ENCODE peak calls at places on chromosomes 7 and 10, in six cellular contexts. K is K562, L is neural progenitor cell, Y is HCT116, N is H9, D is GM12878. T is an unnamed sample.

GRCh38 chr7:86444245-86444644 is 199.5 kb upstream of the GRM3 start:
- DNase-seq in Y (no peak), D (no peak), N (no peak), L (no peak), K (no peak), T (no peak)

GRCh38 chr7:110766874-110767273 is 324.1 kb upstream of the LRRN3 start:
- DNase-seq in D (no peak), Y (no peak), L (no peak), K (no peak), N (no peak), T (no peak)

GRCh38 chr7:120189623-120190022 is 83.4 kb upstream of the KCND2 start:
- DNase-seq in K (no peak), L (no peak), Y (no peak), N (no peak), D (no peak), T (no peak)

GRCh38 chr10:72016608-72017310 is 52.6 kb downstream of the CHST3 start:
- DNase-seq in L (no peak), N (no peak), K (no peak), D (no peak), Y (no peak), T (no peak)

GRCh38 chr7:50497068-50497642 is 47.0 kb upstream of the FIGNL1 start:
- DNase-seq in D (no peak), N (no peak), L (no peak), Y (no peak), K (peak; percentile 89), T (no peak)

GRCh38 chr7:51344406-51344805 is 27.8 kb upstream of the COBL start:
- DNase-seq in N (no peak), L (no peak), K (no peak), D (no peak), Y (no peak), T (peak; percentile 42)

GRCh38 chr7:44466300-44467216 is 23.9 kb downstream of the NUDCD3 start:
- DNase-seq in D (no peak), L (no peak), N (no peak), Y (no peak), K (no peak), T (no peak)

GRCh38 chr7:5523052-5523711 is 99.5 kb upstream of the TNRC18 start:
- DNase-seq in Y (no peak), L (peak; percentile 27), D (no peak), K (no peak), N (peak; percentile 76), T (no peak)

GRCh38 chr7:71131753-71132520 is at the start of gene GALNT17:
- DNase-seq in D (no peak), L (peak; percentile 63), Y (no peak), N (no peak), K (no peak), T (no peak)

DNA sequence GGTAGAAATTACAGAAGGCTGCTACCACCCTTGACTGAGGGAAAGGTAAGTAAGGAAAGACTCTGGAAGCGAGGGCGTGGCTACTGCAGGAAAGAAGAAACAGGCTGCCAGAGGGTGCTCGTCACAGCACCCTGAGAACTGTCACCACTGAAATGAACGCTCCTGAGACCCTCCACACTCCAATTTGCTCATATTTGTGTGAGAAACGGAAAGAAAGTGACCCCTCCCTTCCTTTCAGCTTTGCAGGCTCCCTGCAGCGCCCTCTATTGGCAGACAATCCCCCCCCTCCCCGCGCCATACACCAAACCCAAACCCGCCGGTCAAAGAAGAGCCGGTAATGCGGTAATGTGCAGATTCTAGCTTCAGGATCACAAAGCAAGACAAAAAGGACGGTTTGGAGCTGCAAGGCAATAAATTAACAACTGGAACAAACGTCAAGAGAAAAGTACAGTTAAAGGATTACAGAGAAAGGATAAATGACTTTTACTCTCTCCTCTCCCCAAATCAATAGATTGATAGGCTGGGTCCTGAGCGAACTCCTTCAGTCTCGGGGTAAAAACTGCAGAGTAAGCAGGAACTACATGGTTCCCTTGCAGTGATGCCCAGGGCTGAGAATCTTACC is 47.7 kb downstream of the STEAP1B start:
- DNase-seq in K (peak; percentile 80), D (no peak), N (peak; percentile 84), Y (peak; percentile 42), L (peak; percentile 81), T (no peak)
- H2AFZ ChIP-seq in K (peak overlapping the region; percentile 66), D (peak overlapping the region; percentile 32), N (peak overlapping the region; percentile 98), Y (peak overlapping the region; percentile 88), L (peak overlapping the region; percentile 99), T (peak overlapping the region; percentile 95)

DNA sequence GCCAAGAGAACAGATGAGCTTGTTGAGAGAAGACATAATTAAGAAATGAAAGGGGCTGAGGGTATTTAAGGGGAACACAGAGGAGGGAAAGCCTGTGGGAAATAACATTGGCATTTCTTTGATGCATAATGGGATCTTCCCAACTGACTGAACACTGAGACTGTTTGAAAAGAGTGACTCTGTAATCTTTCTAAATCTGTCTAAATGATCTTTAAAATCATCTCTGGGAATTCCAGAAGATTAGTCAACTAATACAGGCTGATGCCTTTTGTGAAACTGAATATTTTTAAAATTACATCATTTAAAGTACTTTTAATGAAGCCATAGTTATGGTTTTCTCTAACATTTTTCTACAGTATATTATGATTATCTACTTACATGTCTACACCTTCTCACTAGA is 17.4 kb upstream of the SLC35G1 start:
- DNase-seq in L (no peak), N (no peak), D (no peak), K (no peak), Y (no peak), T (no peak)
- H4K20me1 ChIP-seq in L (no peaks in the 10 kb centered on the region), N (no peaks in the 10 kb centered on the region), D (no peaks in the 10 kb centered on the region), K (no peaks in the 10 kb centered on the region), Y (no peaks in the 10 kb centered on the region), T (no peaks in the 10 kb centered on the region)

DNA sequence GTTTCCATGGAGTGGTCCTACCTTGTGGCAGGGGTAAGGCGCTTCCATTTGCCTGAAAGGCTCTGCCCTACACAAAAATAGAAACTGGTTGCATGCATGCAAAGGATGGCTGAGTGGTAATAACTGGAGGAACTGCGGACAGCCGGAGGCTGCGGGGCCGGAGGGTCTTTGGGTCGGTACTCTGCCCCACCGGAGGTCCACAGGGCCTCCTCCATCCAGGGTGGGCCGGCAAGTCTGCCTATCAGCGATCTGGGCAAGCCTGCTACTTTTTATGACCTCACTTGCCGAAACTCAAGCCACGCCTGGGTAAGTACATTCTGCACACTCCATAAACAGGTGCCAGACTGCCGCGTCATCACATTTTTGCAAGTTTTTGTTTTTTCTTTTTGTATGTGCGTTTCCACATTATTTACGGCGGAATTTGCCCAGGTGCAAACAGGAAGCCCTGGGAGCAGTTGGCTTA is 30.0 kb downstream of the TACC2 start:
- DNase-seq in N (no peak), L (no peak), K (no peak), D (no peak), Y (no peak), T (peak; percentile 19)
- H3K9ac ChIP-seq in N (no peak overlapping the region), L (no peak overlapping the region), K (no peak overlapping the region), D (no peak overlapping the region), Y (no peak overlapping the region), T (peak overlapping the region; percentile 68)

DNA sequence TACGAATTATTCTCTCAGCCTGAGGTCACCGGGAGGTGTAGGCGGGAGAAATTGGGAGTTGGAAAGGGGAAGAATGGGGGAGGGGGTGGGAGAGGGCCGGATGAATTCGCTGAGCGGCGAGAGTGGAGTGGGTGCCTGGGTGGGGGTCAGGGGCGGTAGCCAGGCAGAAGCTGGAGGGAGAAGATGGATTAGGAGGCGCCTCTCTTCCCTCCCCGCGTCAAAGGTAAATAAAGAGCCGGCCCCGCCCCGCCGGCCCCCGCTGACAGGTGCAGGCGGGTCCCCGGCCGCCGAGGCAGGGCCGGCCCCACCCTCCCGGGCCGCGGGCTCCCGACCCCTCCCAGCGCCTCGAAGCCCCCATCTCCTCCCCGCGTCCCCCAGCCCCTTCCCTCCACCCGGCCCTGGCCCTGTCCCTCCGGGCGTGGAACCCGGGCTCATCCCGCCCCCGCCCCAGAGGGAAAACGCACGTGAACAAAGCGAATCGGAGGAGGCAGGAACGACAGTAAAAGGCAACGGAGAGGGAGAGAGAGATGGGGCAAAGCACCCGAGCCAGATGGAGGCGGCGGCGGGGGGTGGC is 874 bp downstream of the FAM131B start:
- DNase-seq in Y (no peak), K (no peak), N (no peak), D (no peak), L (peak; percentile 66), T (no peak)
- H2AFZ ChIP-seq in Y (no peak overlapping the region), K (no peak overlapping the region), N (no peak overlapping the region), D (no peak overlapping the region), L (peak overlapping the region; percentile 92), T (no peak overlapping the region)

GRCh38 chr10:22647244-22647643 is 67.1 kb downstream of the PIP4K2A start:
- DNase-seq in N (no peak), Y (no peak), K (no peak), D (no peak), L (no peak), T (no peak)
- H4K20me1 ChIP-seq in N (no peaks in the 10 kb centered on the region), Y (no peaks in the 10 kb centered on the region), K (peaks cover 11% of the 10 kb centered on the region), D (no peaks in the 10 kb centered on the region), L (no peaks in the 10 kb centered on the region), T (no peaks in the 10 kb centered on the region)

GRCh38 chr7:16900212-16900768 is 18.5 kb upstream of the AGR3 start:
- DNase-seq in D (no peak), L (no peak), Y (no peak), K (no peak), N (no peak), T (no peak)
- H3K9ac ChIP-seq in D (no peak overlapping the region), L (no peak overlapping the region), Y (no peak overlapping the region), K (no peak overlapping the region), N (no peak overlapping the region), T (no peak overlapping the region)

DNA sequence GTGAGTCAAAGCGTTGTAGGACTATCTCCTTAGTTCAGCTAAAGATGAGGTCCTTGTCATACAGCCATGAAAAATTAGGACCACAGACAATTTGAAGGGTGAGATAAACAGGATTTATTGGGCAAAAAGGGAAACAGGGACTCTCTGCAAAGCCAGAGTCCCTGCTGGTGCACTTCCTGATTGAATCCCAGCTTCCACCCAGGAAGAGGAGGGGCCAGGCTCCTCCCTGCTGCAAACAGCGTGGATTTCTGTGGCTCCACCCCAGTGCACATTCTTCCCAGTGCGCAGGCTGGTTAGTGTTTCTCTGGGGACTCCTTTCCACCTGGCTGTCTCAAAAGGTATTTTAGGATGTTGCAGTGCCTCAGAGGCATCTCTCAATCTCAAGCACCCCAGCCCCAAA is 165.4 kb upstream of the YAE1 start:
- DNase-seq in D (no peak), Y (no peak), N (no peak), L (no peak), K (no peak), T (no peak)
- H2AFZ ChIP-seq in D (no peak overlapping the region), Y (peak overlapping the region; percentile 54), N (no peak overlapping the region), L (peak overlapping the region; percentile 63), K (no peak overlapping the region), T (no peak overlapping the region)